ENCODE peak calls at places on chromosomes 5 and 9, in four cellular contexts. One of them, this sample, is unnamed.

GRCh38 chr5:160269017-160269416 is 39.7 kb downstream of the FABP6 start:
- DNase-seq in GM12878: no peak
- DNase-seq in K562: no peak
- DNase-seq in HepG2: no peak
- DNase-seq in this sample: no peak

GRCh38 chr9:5513966-5514365 is 3.6 kb downstream of the PDCD1LG2 start:
- DNase-seq in GM12878: no peak
- DNase-seq in K562: no peak
- DNase-seq in HepG2: no peak
- DNase-seq in this sample: no peak

GRCh38 chr5:176817864-176818377 is 7.6 kb downstream of the UNC5A start:
- DNase-seq in HepG2: no peak
- DNase-seq in GM12878: no peak
- DNase-seq in K562: peak
- DNase-seq in this sample: peak

GRCh38 chr5:78501411-78502338 is 141.3 kb downstream of the SCAMP1 start:
- DNase-seq in GM12878: no peak
- DNase-seq in HepG2: no peak
- DNase-seq in K562: no peak
- DNase-seq in this sample: no peak

GRCh38 chr5:156340886-156341285 is 13.9 kb downstream of the SGCD start:
- DNase-seq in HepG2: no peak
- DNase-seq in K562: no peak
- DNase-seq in GM12878: no peak
- DNase-seq in this sample: no peak

GRCh38 chr9:99019523-99020331 is 76.0 kb downstream of the COL15A1 start:
- DNase-seq in K562: no peak
- DNase-seq in HepG2: no peak
- DNase-seq in GM12878: no peak
- DNase-seq in this sample: no peak

GRCh38 chr5:178383919-178384814 is 151.6 kb upstream of the PHYKPL start:
- DNase-seq in K562: no peak
- DNase-seq in GM12878: no peak
- DNase-seq in HepG2: no peak
- DNase-seq in this sample: peak

GRCh38 chr5:138467711-138468132 is 2.4 kb downstream of the EGR1 start:
- DNase-seq in HepG2: no peak
- DNase-seq in GM12878: no peak
- DNase-seq in K562: no peak
- DNase-seq in this sample: no peak

GRCh38 chr9:6782378-6782777 is 24.6 kb downstream of the KDM4C start:
- DNase-seq in K562: no peak
- DNase-seq in GM12878: no peak
- DNase-seq in HepG2: no peak
- DNase-seq in this sample: no peak

GRCh38 chr5:74947961-74948613 is 81.9 kb upstream of the FAM169A start:
- DNase-seq in K562: no peak
- DNase-seq in HepG2: no peak
- DNase-seq in GM12878: no peak
- DNase-seq in this sample: no peak

GRCh38 chr5:5403736-5404135 is 18.7 kb upstream of the ICE1 start:
- DNase-seq in HepG2: no peak
- DNase-seq in K562: no peak
- DNase-seq in GM12878: no peak
- DNase-seq in this sample: no peak

GRCh38 chr5:59115345-59115744 is 532.5 kb downstream of the RAB3C start:
- DNase-seq in GM12878: no peak
- DNase-seq in K562: no peak
- DNase-seq in HepG2: no peak
- DNase-seq in this sample: no peak

GRCh38 chr9:935348-935965 is 41.0 kb upstream of the DMRT3 start:
- DNase-seq in GM12878: no peak
- DNase-seq in K562: no peak
- DNase-seq in HepG2: no peak
- DNase-seq in this sample: no peak

GRCh38 chr5:4540375-4541173 is 599.6 kb upstream of the ADAMTS16 start:
- DNase-seq in GM12878: no peak
- DNase-seq in HepG2: no peak
- DNase-seq in K562: no peak
- DNase-seq in this sample: no peak

GRCh38 chr9:124794902-124795491 is 18.1 kb downstream of the OLFML2A start:
- DNase-seq in K562: peak
- DNase-seq in GM12878: no peak
- DNase-seq in HepG2: peak
- DNase-seq in this sample: no peak

GRCh38 chr9:92538541-92538940 is 2.8 kb upstream of the ECM2 start:
- DNase-seq in GM12878: no peak
- DNase-seq in K562: no peak
- DNase-seq in HepG2: no peak
- DNase-seq in this sample: no peak

GRCh38 chr5:119355636-119356383 is at the start of gene TNFAIP8:
- DNase-seq in HepG2: peak
- DNase-seq in K562: no peak
- DNase-seq in GM12878: no peak
- DNase-seq in this sample: peak

GRCh38 chr5:181187500-181188213 is 17.3 kb downstream of the TRIM7 start:
- DNase-seq in GM12878: no peak
- DNase-seq in HepG2: peak
- DNase-seq in K562: peak
- DNase-seq in this sample: peak

GRCh38 chr5:157253547-157253946 is 12.4 kb upstream of the CYFIP2 start:
- DNase-seq in K562: peak
- DNase-seq in HepG2: peak
- DNase-seq in GM12878: no peak
- DNase-seq in this sample: peak

GRCh38 chr5:95763941-95764340 is 32.8 kb downstream of the RHOBTB3 start:
- DNase-seq in K562: no peak
- DNase-seq in HepG2: no peak
- DNase-seq in GM12878: no peak
- DNase-seq in this sample: no peak

GRCh38 chr9:77725820-77726219 is 77.7 kb upstream of the GNA14 start:
- DNase-seq in HepG2: no peak
- DNase-seq in GM12878: no peak
- DNase-seq in K562: no peak
- DNase-seq in this sample: no peak

GRCh38 chr9:130890124-130890523 is 6.5 kb downstream of the QRFP start:
- DNase-seq in HepG2: no peak
- DNase-seq in K562: peak
- DNase-seq in GM12878: no peak
- DNase-seq in this sample: no peak

GRCh38 chr9:114805670-114806551 is at the start of gene TNFSF15:
- DNase-seq in HepG2: peak
- DNase-seq in GM12878: peak
- DNase-seq in K562: no peak
- DNase-seq in this sample: peak

GRCh38 chr9:4905135-4905490 is 80.0 kb upstream of the JAK2 start:
- DNase-seq in HepG2: no peak
- DNase-seq in GM12878: no peak
- DNase-seq in K562: no peak
- DNase-seq in this sample: no peak

GRCh38 chr9:5696884-5697283 is 68.0 kb downstream of the RIC1 start:
- DNase-seq in HepG2: no peak
- DNase-seq in K562: no peak
- DNase-seq in GM12878: peak
- DNase-seq in this sample: no peak

GRCh38 chr5:143404416-143405062 is 1.1 kb upstream of the NR3C1 start:
- DNase-seq in GM12878: no peak
- DNase-seq in K562: peak
- DNase-seq in HepG2: peak
- DNase-seq in this sample: peak

GRCh38 chr5:14663734-14664269 is 716 bp upstream of the OTULIN start:
- DNase-seq in HepG2: no peak
- DNase-seq in GM12878: no peak
- DNase-seq in K562: no peak
- DNase-seq in this sample: no peak

GRCh38 chr9:112487799-112488345 is 1.2 kb downstream of the KIAA1958 start:
- DNase-seq in K562: peak
- DNase-seq in GM12878: no peak
- DNase-seq in HepG2: no peak
- DNase-seq in this sample: no peak

GRCh38 chr9:37464426-37465248 is 613 bp downstream of the ZBTB5 start:
- DNase-seq in K562: no peak
- DNase-seq in GM12878: peak
- DNase-seq in HepG2: no peak
- DNase-seq in this sample: peak

GRCh38 chr5:136738829-136739228 is 373.5 kb upstream of the TRPC7 start:
- DNase-seq in HepG2: no peak
- DNase-seq in K562: no peak
- DNase-seq in GM12878: no peak
- DNase-seq in this sample: no peak

GRCh38 chr5:95086932-95087818 is 197.7 kb downstream of the MCTP1 start:
- DNase-seq in GM12878: no peak
- DNase-seq in HepG2: no peak
- DNase-seq in K562: no peak
- DNase-seq in this sample: no peak

GRCh38 chr5:8633706-8634105 is 764.8 kb downstream of the MTRR start:
- DNase-seq in GM12878: no peak
- DNase-seq in HepG2: no peak
- DNase-seq in K562: no peak
- DNase-seq in this sample: no peak

GRCh38 chr9:137271696-137272076 is 5.8 kb upstream of the TOR4A start:
- DNase-seq in GM12878: no peak
- DNase-seq in HepG2: no peak
- DNase-seq in K562: no peak
- DNase-seq in this sample: no peak

GRCh38 chr9:137267933-137268355 is 9.6 kb upstream of the TOR4A start:
- DNase-seq in K562: no peak
- DNase-seq in GM12878: peak
- DNase-seq in HepG2: no peak
- DNase-seq in this sample: no peak

GRCh38 chr9:137268538-137269201 is 8.9 kb upstream of the TOR4A start:
- DNase-seq in GM12878: no peak
- DNase-seq in K562: peak
- DNase-seq in HepG2: no peak
- DNase-seq in this sample: no peak

GRCh38 chr9:137270929-137271695 is 6.4 kb upstream of the TOR4A start:
- DNase-seq in K562: no peak
- DNase-seq in HepG2: no peak
- DNase-seq in GM12878: no peak
- DNase-seq in this sample: no peak

GRCh38 chr9:137269231-137269772 is 8.2 kb upstream of the TOR4A start:
- DNase-seq in HepG2: no peak
- DNase-seq in GM12878: peak
- DNase-seq in K562: no peak
- DNase-seq in this sample: no peak
- TF ChIP-seq CREM in HepG2: no peak
- TF ChIP-seq CREM in GM12878: no peak
- TF ChIP-seq CREM in K562: no peak
- TF ChIP-seq CREM in this sample: no peak

DNA sequence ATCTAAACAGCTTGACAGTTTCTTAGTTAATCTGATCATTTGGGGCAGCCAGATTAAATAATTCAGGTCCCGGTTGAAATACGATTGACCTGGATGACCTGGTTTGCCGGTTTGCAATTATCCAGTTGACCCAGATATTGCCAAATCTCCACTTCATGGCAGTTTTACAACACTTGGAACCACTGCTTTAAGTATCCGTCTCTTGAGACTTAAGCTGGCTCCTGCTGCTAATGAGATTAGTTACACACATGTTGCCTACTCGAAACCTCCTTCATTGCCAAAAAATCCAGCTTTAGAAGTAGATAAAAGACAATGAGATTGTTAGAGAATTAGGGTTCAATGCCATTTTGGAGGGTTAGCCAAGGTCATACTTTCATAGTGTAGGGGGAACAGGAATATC is 136.2 kb upstream of the HAPLN1 start:
- DNase-seq in K562: no peak
- DNase-seq in HepG2: no peak
- DNase-seq in GM12878: no peak
- DNase-seq in this sample: no peak
- TF ChIP-seq CREM in K562: no peak
- TF ChIP-seq CREM in HepG2: no peak
- TF ChIP-seq CREM in GM12878: no peak
- TF ChIP-seq CREM in this sample: no peak

GRCh38 chr9:126151671-126152050 is 175.0 kb upstream of the MVB12B start:
- DNase-seq in HepG2: no peak
- DNase-seq in GM12878: no peak
- DNase-seq in K562: no peak
- DNase-seq in this sample: no peak

GRCh38 chr9:126152622-126153362 is 173.8 kb upstream of the MVB12B start:
- DNase-seq in K562: no peak
- DNase-seq in GM12878: no peak
- DNase-seq in HepG2: no peak
- DNase-seq in this sample: no peak

GRCh38 chr9:126150411-126151030 is 176.1 kb upstream of the MVB12B start:
- DNase-seq in K562: no peak
- DNase-seq in GM12878: no peak
- DNase-seq in HepG2: peak
- DNase-seq in this sample: no peak

GRCh38 chr9:126149661-126150060 is 177.0 kb upstream of the MVB12B start:
- DNase-seq in GM12878: no peak
- DNase-seq in K562: no peak
- DNase-seq in HepG2: peak
- DNase-seq in this sample: no peak

DNA sequence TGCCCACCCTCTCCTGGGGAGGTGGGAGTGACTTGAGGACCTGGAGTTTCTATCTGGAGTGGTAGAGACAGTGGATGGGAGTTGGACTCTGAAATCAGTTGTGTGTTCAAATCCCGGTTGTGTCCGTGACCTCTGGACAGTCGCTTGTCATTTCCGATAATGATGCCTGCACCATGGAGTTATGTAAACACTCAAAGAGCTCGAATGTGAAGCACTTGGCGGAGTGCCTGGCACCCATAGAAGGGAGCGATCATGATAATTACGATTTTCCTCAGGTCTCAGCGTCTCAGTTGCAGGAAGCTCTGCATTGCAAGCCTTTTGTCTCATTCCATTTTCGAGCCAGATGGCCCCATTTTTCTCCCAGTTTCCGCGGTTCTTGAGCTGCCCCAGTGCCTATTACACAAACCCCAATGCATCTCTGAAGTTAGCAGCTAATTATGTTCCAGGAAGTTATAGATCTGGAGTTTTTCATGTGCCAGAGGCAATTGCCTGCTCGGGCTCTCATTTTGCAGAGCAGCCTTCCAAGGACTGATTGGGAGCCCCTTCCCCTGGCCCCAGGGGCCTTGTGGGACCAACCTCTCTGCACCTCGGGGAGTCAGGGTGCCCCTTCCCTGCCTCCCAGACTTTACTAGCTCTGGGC is 175.5 kb upstream of the MVB12B start:
- DNase-seq in K562: no peak
- DNase-seq in GM12878: no peak
- DNase-seq in HepG2: peak
- DNase-seq in this sample: no peak
- TF ChIP-seq CREM in K562: no peak
- TF ChIP-seq CREM in GM12878: no peak
- TF ChIP-seq CREM in HepG2: peak
- TF ChIP-seq CREM in this sample: no peak

DNA sequence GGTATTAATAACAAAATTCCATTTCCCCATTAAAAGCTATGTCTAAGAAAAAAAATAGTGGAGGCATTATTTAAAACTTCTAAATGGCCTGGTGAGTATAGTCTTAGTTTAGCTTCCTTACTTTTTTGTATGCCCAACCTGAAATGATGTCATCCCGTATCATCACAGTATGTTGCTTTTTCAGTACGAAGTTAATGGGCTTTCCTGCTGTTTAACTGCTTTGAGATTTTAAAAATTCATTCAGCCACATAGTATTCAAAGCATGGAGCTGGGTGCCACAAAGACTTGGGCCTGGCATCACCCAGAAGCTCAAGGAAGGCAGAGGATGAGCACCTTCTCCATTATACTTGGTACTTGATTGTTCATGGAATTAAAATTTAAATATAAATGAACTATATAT is 7.4 kb downstream of the F2RL2 start:
- DNase-seq in HepG2: no peak
- DNase-seq in K562: no peak
- DNase-seq in GM12878: no peak
- DNase-seq in this sample: no peak
- TF ChIP-seq CREM in HepG2: no peak
- TF ChIP-seq CREM in K562: no peak
- TF ChIP-seq CREM in GM12878: no peak
- TF ChIP-seq CREM in this sample: no peak